ENCODE peak calls at places on chromosome 9, in ten cellular contexts. R is iris pigment epithelial cell; G is naive B cell; V is stimulated activated CD4-positive, alpha-beta T cell treated with anti-CD3 and anti-CD28 coated beads, Interleukin-15, amount 100 ng/mL, for 24 hours; K is mammary epithelial cell; J is NCI-H510A treated with DMSO at 0.1 percent for 48 hours; I is activated naive CD8-positive, alpha-beta T cell treated with anti-CD3 and anti-CD28 coated beads, Interleukin-2, amount 50 U/mL, for 24 hours; D is KBM-7; L is HEK293T; M is kidney glomerular epithelial cell. F is an unnamed sample.
A peak's percentile ranks its signal among the peaks of the same experiment; 100 is the strongest.

GRCh38 chr9:133787749-133788015 is 49.5 kb upstream of the SARDH start:
- DNase-seq in R (peak; percentile 25), G (peak; percentile 50), V (peak; percentile 23), K (peak; percentile 8), J (no peak), I (peak; percentile 16), D (no peak), L (peak; percentile 67), M (no peak), F (no peak)

GRCh38 chr9:7216004-7216821 is 458.4 kb downstream of the KDM4C start:
- DNase-seq in R (peak; percentile 27), G (no peak), V (peak; percentile 61), K (peak; percentile 93), J (no peak), I (peak; percentile 45), D (peak; percentile 9), L (no peak), M (no peak), F (peak; percentile 51)

GRCh38 chr9:19470567-19470966 is 61.8 kb downstream of the ACER2 start:
- DNase-seq in R (no peak), G (no peak), V (no peak), K (no peak), J (no peak), I (no peak), D (no peak), L (no peak), M (no peak), F (peak; percentile 23)

GRCh38 chr9:134585746-134586706 is 55.6 kb upstream of the COL5A1 start:
- DNase-seq in R (peak; percentile 68), G (no peak), V (no peak), K (peak; percentile 6), J (no peak), I (no peak), D (no peak), L (no peak), M (no peak), F (peak; percentile 93)

GRCh38 chr9:136261686-136262430 is 16.2 kb upstream of the QSOX2 start:
- DNase-seq in R (no peak), G (no peak), V (no peak), K (no peak), J (no peak), I (no peak), D (no peak), L (no peak), M (no peak), F (no peak)

GRCh38 chr9:76459691-76460635 is 981 bp downstream of the GCNT1 start:
- DNase-seq in R (peak; percentile 83), G (no peak), V (peak; percentile 34), K (peak; percentile 55), J (peak; percentile 74), I (no peak), D (peak; percentile 70), L (peak; percentile 58), M (peak; percentile 57), F (peak; percentile 30)

GRCh38 chr9:15416880-15417279 is 5.8 kb upstream of the SNAPC3 start:
- DNase-seq in R (peak; percentile 68), G (peak; percentile 16), V (peak; percentile 47), K (peak; percentile 43), J (peak; percentile 14), I (peak; percentile 34), D (peak; percentile 51), L (no peak), M (peak; percentile 55), F (peak; percentile 29)

GRCh38 chr9:2053883-2054845 is 39.0 kb downstream of the SMARCA2 start:
- DNase-seq in R (peak; percentile 36), G (peak; percentile 83), V (peak; percentile 74), K (peak; percentile 26), J (no peak), I (peak; percentile 55), D (peak; percentile 55), L (no peak), M (peak; percentile 96), F (no peak)

GRCh38 chr9:132600326-132600984 is 18.0 kb downstream of the BARHL1 start:
- DNase-seq in R (no peak), G (no peak), V (no peak), K (no peak), J (no peak), I (no peak), D (no peak), L (no peak), M (no peak), F (no peak)

GRCh38 chr9:123338710-123339665 is 17.0 kb upstream of the CRB2 start:
- DNase-seq in R (peak; percentile 25), G (peak; percentile 84), V (peak; percentile 87), K (no peak), J (no peak), I (peak; percentile 81), D (peak; percentile 97), L (no peak), M (no peak), F (no peak)

GRCh38 chr9:125549465-125550215 is 157.4 kb downstream of the MAPKAP1 start:
- DNase-seq in R (no peak), G (no peak), V (no peak), K (no peak), J (no peak), I (no peak), D (no peak), L (no peak), M (no peak), F (no peak)

GRCh38 chr9:100408541-100409175 is 18.3 kb upstream of the MSANTD3 start:
- DNase-seq in R (no peak), G (no peak), V (no peak), K (no peak), J (no peak), I (no peak), D (no peak), L (no peak), M (no peak), F (no peak)

GRCh38 chr9:228929-229695 is 14.4 kb downstream of the DOCK8 start:
- DNase-seq in R (no peak), G (no peak), V (no peak), K (no peak), J (no peak), I (no peak), D (no peak), L (no peak), M (no peak), F (no peak)

GRCh38 chr9:137240321-137240840 is 706 bp upstream of the TUBB4B start:
- DNase-seq in R (peak; percentile 67), G (peak; percentile 79), V (peak; percentile 81), K (peak; percentile 70), J (peak; percentile 31), I (peak; percentile 70), D (no peak), L (peak; percentile 45), M (peak; percentile 41), F (peak; percentile 83)

GRCh38 chr9:93896496-93897033 is 58.6 kb downstream of the BARX1 start:
- DNase-seq in R (no peak), G (no peak), V (no peak), K (no peak), J (no peak), I (no peak), D (no peak), L (no peak), M (no peak), F (no peak)

GRCh38 chr9:81759680-81760215 is 70.4 kb upstream of the TLE1 start:
- DNase-seq in R (peak; percentile 100), G (no peak), V (no peak), K (peak; percentile 68), J (no peak), I (no peak), D (no peak), L (no peak), M (peak; percentile 85), F (peak; percentile 49)

GRCh38 chr9:137630126-137630525 is 11.3 kb downstream of the EHMT1 start:
- DNase-seq in R (peak; percentile 24), G (no peak), V (no peak), K (no peak), J (no peak), I (no peak), D (no peak), L (no peak), M (no peak), F (no peak)

GRCh38 chr9:84138543-84138942 is 157.9 kb downstream of the RMI1 start:
- DNase-seq in R (no peak), G (no peak), V (no peak), K (no peak), J (no peak), I (no peak), D (no peak), L (no peak), M (no peak), F (no peak)

GRCh38 chr9:110847661-110848060 is 179.1 kb downstream of the MUSK start:
- DNase-seq in R (peak; percentile 69), G (no peak), V (no peak), K (no peak), J (no peak), I (no peak), D (no peak), L (no peak), M (no peak), F (peak; percentile 38)

GRCh38 chr9:135169709-135170226 is 82.3 kb downstream of the OLFM1 start:
- DNase-seq in R (no peak), G (no peak), V (no peak), K (no peak), J (no peak), I (no peak), D (no peak), L (no peak), M (no peak), F (no peak)

GRCh38 chr9:114914139-114914538 is 16.3 kb downstream of the TNFSF8 start:
- DNase-seq in R (no peak), G (no peak), V (no peak), K (no peak), J (no peak), I (no peak), D (no peak), L (no peak), M (no peak), F (no peak)

GRCh38 chr9:127723450-127723849 is 7.6 kb downstream of the TTC16 start:
- DNase-seq in R (peak; percentile 54), G (no peak), V (no peak), K (peak; percentile 46), J (no peak), I (no peak), D (no peak), L (no peak), M (no peak), F (peak; percentile 70)

GRCh38 chr9:79300153-79300552 is 271.6 kb upstream of the TLE4 start:
- DNase-seq in R (no peak), G (no peak), V (no peak), K (no peak), J (peak; percentile 86), I (no peak), D (no peak), L (no peak), M (no peak), F (no peak)

GRCh38 chr9:18479405-18479804 is 5.5 kb downstream of the ADAMTSL1 start:
- DNase-seq in R (no peak), G (no peak), V (no peak), K (no peak), J (no peak), I (no peak), D (no peak), L (no peak), M (no peak), F (no peak)

GRCh38 chr9:91911681-91912080 is 38.3 kb downstream of the ROR2 start:
- DNase-seq in R (no peak), G (no peak), V (no peak), K (no peak), J (no peak), I (no peak), D (no peak), L (no peak), M (no peak), F (no peak)

GRCh38 chr9:85543196-85543595 is 198.6 kb downstream of the AGTPBP1 start:
- DNase-seq in R (no peak), G (no peak), V (no peak), K (no peak), J (no peak), I (no peak), D (no peak), L (no peak), M (peak; percentile 46), F (no peak)

GRCh38 chr9:135302329-135303279 is 177.0 kb upstream of the PPP1R26 start:
- DNase-seq in R (no peak), G (no peak), V (no peak), K (no peak), J (no peak), I (no peak), D (no peak), L (no peak), M (no peak), F (no peak)

GRCh38 chr9:19104528-19105282 is 2.0 kb upstream of the HAUS6 start:
- DNase-seq in R (no peak), G (no peak), V (no peak), K (peak; percentile 84), J (no peak), I (no peak), D (no peak), L (no peak), M (no peak), F (peak; percentile 42)

F was measured in RPMI7951.